ENCODE peak calls at places on chromosomes 1 and 21, in five cellular contexts. R is transverse colon, Y is breast epithelium, H is hepatocyte, N is left lung. V is an unnamed sample.
A peak's percentile ranks its signal among the peaks of the same experiment; 100 is the strongest.

GRCh38 chr1:15257309-15257708 is 10.3 kb downstream of the FHAD1 start:
- DNase-seq in Y (no peak), R (no peak), N (no peak), H (no peak), V (no peak)

GRCh38 chr1:30968220-30968971 is 59.8 kb upstream of the SDC3 start:
- DNase-seq in H (no peak), N (no peak), Y (no peak), R (no peak), V (no peak)

GRCh38 chr1:179831225-179831624 is 46.4 kb downstream of the TOR1AIP2 start:
- DNase-seq in R (no peak), N (no peak), Y (no peak), H (no peak), V (no peak)

GRCh38 chr1:206702803-206703202 is 18.1 kb downstream of the MAPKAPK2 start:
- DNase-seq in Y (no peak), R (no peak), N (no peak), H (no peak), V (no peak)

GRCh38 chr1:213122514-213122929 is 71.5 kb downstream of the RPS6KC1 start:
- DNase-seq in N (no peak), H (peak; percentile 71), R (no peak), Y (no peak), V (no peak)

GRCh38 chr1:15953791-15954201 is 22.1 kb downstream of the ZBTB17 start:
- DNase-seq in R (no peak), Y (no peak), H (no peak), N (no peak), V (no peak)

GRCh38 chr1:187203257-187203656 is 374.5 kb downstream of the PLA2G4A start:
- DNase-seq in H (no peak), Y (no peak), N (no peak), R (no peak), V (no peak)

GRCh38 chr1:39696448-39696847 is 5.2 kb upstream of the HPCAL4 start:
- DNase-seq in H (no peak), R (no peak), Y (no peak), N (no peak), V (no peak)

GRCh38 chr1:204684551-204685235 is 845 bp downstream of the LRRN2 start:
- DNase-seq in Y (no peak), H (no peak), R (peak; percentile 32), N (peak; percentile 36), V (no peak)

GRCh38 chr1:112509660-112510178 is 954 bp downstream of the WNT2B start:
- DNase-seq in H (no peak), Y (no peak), N (no peak), R (no peak), V (no peak)

GRCh38 chr1:152411144-152411543 is 2.9 kb downstream of the CRNN start:
- DNase-seq in H (no peak), N (no peak), R (no peak), Y (no peak), V (no peak)

GRCh38 chr1:209862598-209863498 is 35.1 kb downstream of the UTP25 start:
- DNase-seq in N (no peak), Y (no peak), H (no peak), R (no peak), V (peak; percentile 53)

GRCh38 chr1:29157269-29157601 is 24.5 kb downstream of the SRSF4 start:
- DNase-seq in H (no peak), Y (no peak), N (no peak), R (no peak), V (no peak)

GRCh38 chr1:153466908-153467307 is 6.5 kb upstream of the S100A7 start:
- DNase-seq in Y (no peak), N (no peak), H (no peak), R (no peak), V (no peak)

GRCh38 chr21:34744801-34745200 is 76.0 kb downstream of the CLIC6 start:
- DNase-seq in N (no peak), H (no peak), Y (no peak), R (no peak), V (no peak)

GRCh38 chr21:34743831-34744230 is 75.0 kb downstream of the CLIC6 start:
- DNase-seq in R (peak; percentile 32), H (no peak), N (peak; percentile 43), Y (peak; percentile 65), V (no peak)

GRCh38 chr21:34740198-34740597 is 71.4 kb downstream of the CLIC6 start:
- DNase-seq in Y (no peak), H (no peak), R (no peak), N (no peak), V (no peak)

GRCh38 chr21:34745557-34746255 is 76.9 kb downstream of the CLIC6 start:
- DNase-seq in N (peak; percentile 71), R (peak; percentile 65), H (peak; percentile 88), Y (peak; percentile 74), V (peak; percentile 59)

DNA sequence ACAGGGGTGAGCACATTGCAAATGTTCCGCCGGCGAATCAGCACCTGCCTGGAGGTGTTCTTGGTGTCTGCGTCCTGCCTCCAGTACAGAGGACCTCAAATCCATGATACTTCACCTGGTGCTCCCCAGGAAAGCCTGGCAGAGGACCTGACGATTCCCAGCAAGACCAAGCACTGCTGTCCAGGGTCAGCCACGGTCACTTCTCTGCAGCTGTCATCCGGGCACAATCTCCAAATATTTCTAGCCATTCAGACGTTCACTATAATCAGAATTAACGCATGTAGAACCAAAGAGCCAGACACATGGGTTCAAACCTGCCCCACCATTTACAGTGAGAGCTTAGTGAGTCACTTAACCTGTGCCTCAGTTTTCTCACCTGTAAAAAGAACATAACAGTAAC is 74.5 kb downstream of the CLIC6 start:
- DNase-seq in N (no peak), H (no peak), Y (no peak), R (no peak), V (no peak)
- H3K27ac ChIP-seq in N (no peak overlapping the region), H (no peak overlapping the region), Y (peak overlapping the region; percentile 83), R (no peak overlapping the region), V (no peak overlapping the region)

GRCh38 chr21:46245213-46245915 is 16.8 kb upstream of the LSS start:
- DNase-seq in H (no peak), Y (no peak), R (no peak), N (no peak), V (no peak)

GRCh38 chr21:46243865-46244490 is 15.4 kb upstream of the LSS start:
- DNase-seq in Y (no peak), N (no peak), R (no peak), H (no peak), V (no peak)

GRCh38 chr21:46247699-46248460 is 19.3 kb upstream of the LSS start:
- DNase-seq in H (no peak), Y (no peak), N (no peak), R (no peak), V (no peak)

GRCh38 chr21:46244602-46245001 is 16.0 kb upstream of the LSS start:
- DNase-seq in N (no peak), Y (no peak), H (no peak), R (no peak), V (no peak)

GRCh38 chr21:46246345-46246744 is 17.8 kb upstream of the LSS start:
- DNase-seq in Y (no peak), N (no peak), R (no peak), H (no peak), V (no peak)
- TF ChIP-seq CTCF in Y (no peak), N (no peak), R (no peak), H (no peak), V (no peak)

DNA sequence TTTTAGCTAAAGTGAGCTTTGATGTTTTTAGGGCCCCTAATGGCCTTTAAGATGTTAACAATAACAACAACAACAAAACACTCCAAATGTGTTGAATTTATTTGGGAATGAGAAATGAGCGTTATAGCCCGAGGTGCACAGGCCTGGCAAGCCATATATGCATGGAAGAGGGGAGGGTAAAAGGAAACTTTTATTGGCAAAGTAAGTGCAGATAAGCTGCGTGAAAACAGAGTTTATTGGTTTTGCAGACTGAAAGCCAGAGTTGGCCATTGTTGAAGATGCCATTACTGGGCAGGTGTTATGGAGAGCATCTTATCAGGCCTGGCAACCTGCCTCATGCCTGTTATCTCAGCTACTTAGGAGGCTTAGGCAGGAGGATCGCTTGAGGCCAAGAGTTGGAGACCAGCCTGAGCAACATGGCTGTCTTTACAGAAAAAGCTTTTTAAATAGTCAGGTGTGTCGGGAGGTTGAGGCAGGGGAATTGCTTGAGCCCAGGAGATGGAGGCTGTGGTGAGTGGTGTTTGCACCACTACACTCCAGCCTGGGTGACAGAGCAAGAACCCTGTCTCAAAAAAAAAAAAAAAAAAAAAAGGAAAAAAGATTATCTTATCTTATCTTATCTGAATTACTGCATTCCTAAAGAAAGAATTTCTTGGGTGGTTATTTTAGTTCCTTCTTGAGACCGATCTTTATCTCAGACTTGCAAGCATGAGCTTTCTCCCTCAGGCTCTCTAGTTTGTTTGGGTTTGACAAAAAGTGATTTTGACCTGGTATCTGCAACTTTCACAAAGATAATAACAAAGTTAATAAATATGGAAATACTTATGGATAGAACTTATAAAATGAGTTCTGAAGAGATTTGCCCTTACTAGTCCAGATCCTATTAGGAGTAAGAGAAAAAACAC is 1.7 kb downstream of the PATJ start:
- DNase-seq in Y (no peak), R (no peak), H (peak; percentile 8), N (no peak), V (no peak)
- H3K4me3 ChIP-seq in Y (peak overlapping the region; percentile 90), R (peak overlapping the region; percentile 98), H (peak overlapping the region; percentile 78), N (peak overlapping the region; percentile 77), V (no peak overlapping the region)

GRCh38 chr1:59404725-59405124 is 107.8 kb downstream of the FGGY start:
- DNase-seq in Y (no peak), H (no peak), R (no peak), N (no peak), V (no peak)
- H3K27ac ChIP-seq in Y (no peak overlapping the region), H (no peak overlapping the region), R (no peak overlapping the region), N (no peak overlapping the region), V (no peak overlapping the region)

GRCh38 chr1:184635347-184636155 is 119.1 kb downstream of the EDEM3 start:
- DNase-seq in Y (no peak), H (no peak), N (no peak), R (no peak), V (no peak)
- TF ChIP-seq CTCF in Y (no peak), H (no peak), N (no peak), R (no peak), V (no peak)

DNA sequence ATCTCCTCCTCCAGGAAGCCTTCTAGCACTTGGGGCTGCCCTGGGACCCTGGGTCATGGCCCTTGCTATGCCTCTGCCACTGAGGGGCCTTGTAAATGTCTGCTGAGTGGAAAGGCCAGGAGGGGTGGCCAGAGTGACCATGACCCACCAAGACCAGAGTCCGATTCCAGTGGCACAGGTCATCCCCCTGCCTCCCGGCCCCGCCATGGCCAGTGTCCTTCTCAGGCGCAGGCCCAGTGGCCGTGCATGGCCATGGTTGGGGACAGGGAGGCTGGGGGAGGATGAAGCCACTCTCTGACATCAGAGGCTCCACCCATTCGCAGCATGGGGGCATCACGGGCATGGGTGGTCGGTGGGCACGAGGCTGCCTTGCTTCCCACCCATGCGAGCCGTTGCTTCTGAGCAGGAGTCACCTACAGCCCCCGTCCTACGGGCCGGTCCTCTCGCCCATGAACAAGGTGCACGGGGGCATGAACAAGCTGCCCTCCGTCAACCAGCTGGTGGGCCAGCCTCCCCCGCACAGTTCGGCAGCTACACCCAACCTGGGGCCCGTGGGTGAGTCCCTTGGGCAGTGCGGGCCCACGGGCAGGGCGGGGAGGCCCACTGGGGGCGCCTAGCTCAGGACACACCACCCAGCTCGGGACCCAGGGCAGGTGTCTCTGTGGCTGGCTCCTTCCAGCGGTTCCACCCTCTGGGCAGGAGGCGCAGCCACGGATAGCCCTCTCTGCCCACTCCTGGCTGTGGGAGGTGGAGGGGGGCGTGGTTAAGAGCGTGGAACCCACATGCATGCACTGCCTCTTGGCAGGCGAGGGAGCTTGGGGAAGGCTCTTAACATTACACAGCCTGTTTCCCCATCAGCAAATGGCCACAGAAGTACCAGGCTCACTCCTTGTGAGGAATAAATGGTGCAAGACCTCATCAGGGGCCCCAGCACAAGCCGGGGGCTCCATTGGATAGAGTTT is 22.4 kb upstream of the CCDC27 start:
- DNase-seq in N (no peak), R (no peak), Y (no peak), H (no peak), V (no peak)
- H3K4me3 ChIP-seq in N (no peak overlapping the region), R (no peak overlapping the region), Y (no peak overlapping the region), H (no peak overlapping the region), V (no peak overlapping the region)

GRCh38 chr1:25549273-25550154 is 6.1 kb downstream of the LDLRAP1 start:
- DNase-seq in N (peak; percentile 57), R (peak; percentile 92), H (peak; percentile 74), Y (no peak), V (no peak)
- H3K27ac ChIP-seq in N (peak overlapping the region; percentile 67), R (peak overlapping the region; percentile 90), H (peak overlapping the region; percentile 74), Y (peak overlapping the region; percentile 62), V (peak overlapping the region; percentile 60)